ENCODE peak calls at places on chromosomes 16 and 17, in four cellular contexts. One of them, this sample, is unnamed.

GRCh38 chr17:15981208-15981607 is 18.3 kb downstream of the ZSWIM7 start:
- DNase-seq in H1: no peak
- DNase-seq in K562: no peak
- DNase-seq in HCT116: no peak
- DNase-seq in this sample: peak

GRCh38 chr17:50855708-50856330 is 10.3 kb downstream of the TOB1 start:
- DNase-seq in H1: no peak
- DNase-seq in K562: no peak
- DNase-seq in HCT116: no peak
- DNase-seq in this sample: no peak

GRCh38 chr17:20256144-20256543 is 211.2 kb downstream of the LGALS9B start:
- DNase-seq in H1: no peak
- DNase-seq in K562: no peak
- DNase-seq in HCT116: no peak
- DNase-seq in this sample: no peak

GRCh38 chr16:50114357-50115129 is 38.6 kb upstream of the TENT4B start:
- DNase-seq in H1: no peak
- DNase-seq in K562: no peak
- DNase-seq in HCT116: no peak
- DNase-seq in this sample: no peak

GRCh38 chr17:35192708-35193107 is 1.5 kb downstream of the SLC35G3 start:
- DNase-seq in H1: no peak
- DNase-seq in K562: no peak
- DNase-seq in HCT116: no peak
- DNase-seq in this sample: no peak

GRCh38 chr17:72125226-72125651 is 4.4 kb downstream of the SOX9 start:
- DNase-seq in H1: no peak
- DNase-seq in K562: no peak
- DNase-seq in HCT116: no peak
- DNase-seq in this sample: no peak

GRCh38 chr16:50340578-50340977 is 28.2 kb downstream of the BRD7 start:
- DNase-seq in H1: no peak
- DNase-seq in K562: no peak
- DNase-seq in HCT116: no peak
- DNase-seq in this sample: no peak

GRCh38 chr17:82457071-82457789 is 1.3 kb upstream of the NARF start:
- DNase-seq in H1: no peak
- DNase-seq in K562: peak
- DNase-seq in HCT116: no peak
- DNase-seq in this sample: no peak

GRCh38 chr17:77527394-77527793 is 386.6 kb downstream of the SEC14L1 start:
- DNase-seq in H1: no peak
- DNase-seq in K562: no peak
- DNase-seq in HCT116: no peak
- DNase-seq in this sample: no peak

GRCh38 chr17:78892520-78892919 is 10.5 kb downstream of the CEP295NL start:
- DNase-seq in H1: no peak
- DNase-seq in K562: no peak
- DNase-seq in HCT116: no peak
- DNase-seq in this sample: no peak

GRCh38 chr16:68447721-68448359 is 468 bp downstream of the SMPD3 start:
- DNase-seq in H1: no peak
- DNase-seq in K562: no peak
- DNase-seq in HCT116: no peak
- DNase-seq in this sample: no peak

GRCh38 chr17:60139438-60140285 is 10.1 kb upstream of the CA4 start:
- DNase-seq in H1: no peak
- DNase-seq in K562: peak
- DNase-seq in HCT116: peak
- DNase-seq in this sample: no peak

GRCh38 chr16:3669067-3669466 is 14.6 kb downstream of the DNASE1 start:
- DNase-seq in H1: no peak
- DNase-seq in K562: no peak
- DNase-seq in HCT116: no peak
- DNase-seq in this sample: no peak

GRCh38 chr17:33229028-33229427 is 64.1 kb downstream of the ASIC2 start:
- DNase-seq in H1: no peak
- DNase-seq in K562: no peak
- DNase-seq in HCT116: no peak
- DNase-seq in this sample: no peak

GRCh38 chr17:3951420-3951819 is 12.8 kb downstream of the ATP2A3 start:
- DNase-seq in H1: no peak
- DNase-seq in K562: no peak
- DNase-seq in HCT116: no peak
- DNase-seq in this sample: no peak

GRCh38 chr17:81398855-81399451 is 3.7 kb downstream of the BAHCC1 start:
- DNase-seq in H1: no peak
- DNase-seq in K562: peak
- DNase-seq in HCT116: no peak
- DNase-seq in this sample: no peak

GRCh38 chr17:1002412-1002753 is 5.5 kb downstream of the TIMM22 start:
- DNase-seq in H1: no peak
- DNase-seq in K562: no peak
- DNase-seq in HCT116: no peak
- DNase-seq in this sample: no peak

GRCh38 chr16:19718624-19718965 is 524 bp downstream of the IQCK start:
- DNase-seq in H1: no peak
- DNase-seq in K562: peak
- DNase-seq in HCT116: no peak
- DNase-seq in this sample: no peak

GRCh38 chr17:6437466-6437865 is 2.5 kb upstream of the AIPL1 start:
- DNase-seq in H1: no peak
- DNase-seq in K562: no peak
- DNase-seq in HCT116: no peak
- DNase-seq in this sample: no peak

GRCh38 chr16:56967733-56968132 is 6.0 kb downstream of the CETP start:
- DNase-seq in H1: no peak
- DNase-seq in K562: no peak
- DNase-seq in HCT116: no peak
- DNase-seq in this sample: no peak
- TF ChIP-seq SIN3A in H1: no peak
- TF ChIP-seq SIN3A in K562: no peak
- TF ChIP-seq SIN3A in HCT116: no peak
- TF ChIP-seq SIN3A in this sample: no peak

GRCh38 chr16:73176577-73177013 is 128.7 kb upstream of the ZFHX3 start:
- DNase-seq in H1: no peak
- DNase-seq in K562: no peak
- DNase-seq in HCT116: peak
- DNase-seq in this sample: no peak
- TF ChIP-seq SIN3A in H1: no peak
- TF ChIP-seq SIN3A in K562: no peak
- TF ChIP-seq SIN3A in HCT116: no peak
- TF ChIP-seq SIN3A in this sample: no peak

DNA sequence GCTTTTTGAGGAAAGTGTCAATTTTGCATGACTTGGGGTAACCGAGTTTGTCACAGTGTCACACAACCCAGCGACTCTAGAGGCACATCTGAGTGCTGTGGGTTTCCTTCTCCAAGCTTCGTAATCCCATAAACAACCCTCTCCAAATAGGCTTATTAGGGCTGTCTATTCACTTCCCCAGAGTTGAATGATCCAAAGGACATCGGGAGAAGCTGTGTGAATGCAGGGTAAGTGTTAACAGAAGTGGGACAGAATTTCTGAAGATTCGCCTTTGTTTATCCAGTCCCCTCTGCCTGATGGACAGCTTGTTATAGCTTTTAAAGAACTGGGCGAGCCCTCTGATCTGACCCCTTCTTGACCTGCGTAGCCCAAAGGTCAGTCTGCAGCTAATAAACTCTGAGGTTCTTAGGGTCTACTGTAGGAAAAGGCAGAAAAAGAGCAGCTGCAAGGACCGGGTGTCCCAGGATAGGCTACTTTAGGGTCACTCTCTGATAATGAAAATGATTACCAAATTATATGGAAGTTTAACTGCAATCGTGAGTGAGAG is 233.2 kb downstream of the FTO start:
- DNase-seq in H1: no peak
- DNase-seq in K562: no peak
- DNase-seq in HCT116: no peak
- DNase-seq in this sample: no peak
- TF ChIP-seq SIN3A in H1: no peak
- TF ChIP-seq SIN3A in K562: no peak
- TF ChIP-seq SIN3A in HCT116: no peak
- TF ChIP-seq SIN3A in this sample: no peak

DNA sequence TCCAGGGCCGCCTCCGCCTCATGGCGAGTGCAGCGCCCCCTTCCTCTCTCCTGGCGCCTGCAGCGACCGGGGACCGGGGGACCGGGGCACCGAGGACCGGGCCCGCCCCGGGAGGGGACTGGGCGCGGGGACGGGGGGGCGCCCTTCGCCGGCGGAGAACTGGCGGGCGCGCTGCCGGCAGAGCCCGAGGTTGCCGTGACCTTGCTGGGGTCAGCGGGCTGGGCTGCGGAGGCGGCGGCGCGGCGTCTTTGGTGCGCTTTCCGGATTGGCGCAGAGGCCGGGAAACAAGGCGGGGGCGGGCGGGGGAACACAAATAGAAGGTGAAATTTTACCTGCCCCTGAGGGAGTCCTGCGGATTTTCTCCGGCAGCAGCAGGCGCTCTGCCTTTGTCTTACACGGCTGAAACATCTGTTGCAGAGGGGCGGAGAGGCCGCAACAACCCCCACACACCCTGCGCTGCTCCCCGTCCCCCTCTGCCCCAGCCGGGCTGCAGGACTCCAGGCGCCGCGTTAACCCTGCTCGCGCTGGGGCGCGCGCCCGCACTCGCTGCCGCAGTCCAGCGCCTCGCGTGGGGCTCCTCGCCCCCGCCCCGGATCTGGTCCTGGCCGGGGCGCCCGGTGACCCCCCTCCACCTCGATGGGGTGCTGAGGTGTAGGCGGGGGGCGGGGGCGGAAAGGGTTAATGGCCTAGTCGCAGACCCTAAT is 53.5 kb downstream of the SREBF1 start:
- DNase-seq in H1: peak
- DNase-seq in K562: peak
- DNase-seq in HCT116: no peak
- DNase-seq in this sample: peak
- TF ChIP-seq SIN3A in H1: peak
- TF ChIP-seq SIN3A in K562: no peak
- TF ChIP-seq SIN3A in HCT116: no peak
- TF ChIP-seq SIN3A in this sample: no peak